ENCODE peak calls at places on chromosomes 16 and 17, in eight cellular contexts. D is cardiac muscle cell; S is heart right ventricle; J is psoas muscle; W is breast epithelium; P is stomach; I is lung; Z is CD8-positive, alpha-beta T cell. X is an unnamed sample. For H3K27me3, the result is how much of the 10 kb centered on the place peaks cover.

GRCh38 chr17:59365383-59365981 is 34.0 kb downstream of the YPEL2 start:
- DNase-seq in S (no peak), J (no peak), P (no peak), W (no peak), Z (peak), I (no peak), D (peak), X (peak)

GRCh38 chr16:23687034-23687808 is 8.5 kb downstream of the PLK1 start:
- DNase-seq in S (no peak), D (no peak), W (no peak), J (no peak), I (no peak), Z (no peak), P (no peak), X (no peak)

GRCh38 chr16:29820271-29820701 is at the start of gene MVP:
- DNase-seq in Z (peak), W (peak), I (peak), P (peak), D (no peak), J (peak), S (peak), X (peak)

GRCh38 chr17:58593121-58593520 is 78.7 kb upstream of the MTMR4 start:
- DNase-seq in I (no peak), Z (no peak), W (no peak), D (no peak), J (no peak), P (no peak), S (no peak), X (no peak)

GRCh38 chr16:15775209-15775608 is 81.6 kb downstream of the MYH11 start:
- DNase-seq in P (no peak), J (no peak), W (no peak), S (no peak), Z (no peak), I (no peak), D (no peak), X (no peak)

GRCh38 chr16:10033561-10033960 is 148.7 kb downstream of the GRIN2A start:
- DNase-seq in W (no peak), J (no peak), Z (no peak), P (no peak), D (no peak), I (no peak), S (no peak), X (no peak)

GRCh38 chr17:41442772-41443171 is 2.0 kb upstream of the KRT38 start:
- DNase-seq in S (no peak), D (no peak), W (no peak), Z (no peak), I (no peak), J (no peak), P (no peak), X (no peak)

GRCh38 chr17:34562387-34562786 is 17.0 kb upstream of the TMEM132E start:
- DNase-seq in Z (no peak), D (no peak), I (no peak), S (no peak), J (no peak), P (no peak), W (no peak), X (no peak)

GRCh38 chr17:78112508-78113471 is 15.8 kb downstream of the TMC6 start:
- DNase-seq in P (peak), I (peak), Z (peak), S (peak), W (peak), D (peak), J (peak), X (peak)

GRCh38 chr17:9924735-9925191 is 19.7 kb upstream of the RCVRN start:
- DNase-seq in Z (no peak), J (no peak), I (no peak), D (peak), P (no peak), W (no peak), S (no peak), X (no peak)

GRCh38 chr17:66522591-66523272 is 220.3 kb downstream of the PRKCA start:
- DNase-seq in S (no peak), Z (no peak), W (no peak), J (no peak), D (no peak), I (no peak), P (no peak), X (peak)

GRCh38 chr17:69111794-69112193 is 29.9 kb downstream of the ABCA6 start:
- DNase-seq in D (no peak), S (no peak), J (no peak), P (no peak), W (no peak), I (no peak), Z (no peak), X (no peak)

GRCh38 chr16:57023541-57024249 is 34.3 kb downstream of the NLRC5 start:
- DNase-seq in S (no peak), D (no peak), W (no peak), I (no peak), P (no peak), Z (peak), J (no peak), X (no peak)

GRCh38 chr17:1000597-1001490 is 3.9 kb downstream of the TIMM22 start:
- DNase-seq in W (no peak), D (peak), I (no peak), S (no peak), J (no peak), Z (no peak), P (peak), X (no peak)

GRCh38 chr16:84996365-84996764 is 15.0 kb downstream of the ZDHHC7 start:
- DNase-seq in W (no peak), D (no peak), P (no peak), J (no peak), S (no peak), Z (no peak), I (no peak), X (no peak)

GRCh38 chr17:27778193-27778592 is 22.1 kb downstream of the NOS2 start:
- DNase-seq in I (no peak), S (no peak), W (no peak), P (no peak), J (no peak), Z (no peak), D (no peak), X (no peak)

GRCh38 chr16:71249399-71249798 is 18.9 kb upstream of the HYDIN start:
- DNase-seq in D (no peak), W (no peak), Z (no peak), I (no peak), P (no peak), S (no peak), J (no peak), X (no peak)

GRCh38 chr16:57781741-57782606 is 20.3 kb downstream of the KIFC3 start:
- DNase-seq in J (peak), I (no peak), P (no peak), W (no peak), Z (no peak), D (no peak), S (no peak), X (no peak)

GRCh38 chr16:383326-384020 is 1.7 kb upstream of the PGAP6 start:
- DNase-seq in Z (peak), I (no peak), W (no peak), P (peak), J (no peak), D (peak), S (peak), X (no peak)

GRCh38 chr17:2025622-2026309 is 632 bp upstream of the RTN4RL1 start:
- DNase-seq in P (peak), Z (peak), I (peak), W (peak), J (peak), D (peak), S (peak), X (peak)

GRCh38 chr17:61641084-61641483 is 50.1 kb upstream of the NACA2 start:
- DNase-seq in S (no peak), P (no peak), W (no peak), I (no peak), J (no peak), Z (no peak), D (no peak), X (no peak)

GRCh38 chr16:11234884-11235702 is 20.9 kb downstream of the SOCS1 start:
- DNase-seq in J (no peak), D (no peak), W (no peak), Z (no peak), S (no peak), P (no peak), I (no peak), X (no peak)

GRCh38 chr16:75196826-75197225 is 10.1 kb downstream of the CTRB2 start:
- DNase-seq in D (no peak), S (no peak), P (peak), I (no peak), J (no peak), W (no peak), Z (no peak), X (peak)

GRCh38 chr17:75475144-75475835 is 18.9 kb downstream of the TMEM94 start:
- DNase-seq in P (no peak), Z (no peak), I (no peak), J (no peak), W (no peak), D (no peak), S (no peak), X (no peak)

GRCh38 chr17:41691031-41691777 is 2.5 kb downstream of the EIF1 start:
- DNase-seq in P (no peak), D (no peak), J (no peak), W (no peak), I (no peak), S (no peak), Z (no peak), X (no peak)

GRCh38 chr16:48156790-48157209 is 1.0 kb upstream of the ABCC12 start:
- DNase-seq in D (peak), W (peak), J (peak), S (peak), I (peak), P (peak), Z (peak), X (peak)

GRCh38 chr16:49592507-49593422 is 219.2 kb downstream of the C16orf78 start:
- DNase-seq in D (peak), P (peak), S (no peak), W (no peak), Z (peak), J (no peak), I (no peak), X (no peak)

GRCh38 chr16:85832578-85833539 is 33.4 kb downstream of the COX4I1 start:
- DNase-seq in P (no peak), Z (no peak), S (no peak), D (no peak), W (no peak), J (no peak), I (no peak), X (no peak)

GRCh38 chr17:81025065-81025751 is 9.7 kb upstream of the BAIAP2 start:
- DNase-seq in S (no peak), P (no peak), I (peak), J (peak), W (no peak), Z (no peak), D (no peak), X (no peak)

GRCh38 chr17:32388613-32389459 is 38.9 kb downstream of the ZNF207 start:
- DNase-seq in P (no peak), I (no peak), J (no peak), D (no peak), Z (no peak), W (no peak), S (no peak), X (no peak)

GRCh38 chr16:50635505-50636392 is 45.4 kb downstream of the SNX20 start:
- DNase-seq in J (no peak), S (no peak), I (no peak), D (no peak), P (no peak), W (no peak), Z (no peak), X (no peak)

GRCh38 chr17:60562421-60562820 is 36.4 kb upstream of the APPBP2 start:
- DNase-seq in I (no peak), J (no peak), D (no peak), S (no peak), P (no peak), W (no peak), Z (no peak), X (no peak)

GRCh38 chr17:50165867-50166517 is at the start of gene SGCA:
- DNase-seq in Z (no peak), W (no peak), I (no peak), D (peak), P (no peak), J (peak), S (peak), X (no peak)
- H3K4me3 ChIP-seq in Z (no peak), W (peak), I (no peak), D (peak), P (no peak), J (peak), S (peak), X (no peak)

GRCh38 chr17:4156750-4157381 is 13.9 kb downstream of the CYB5D2 start:
- DNase-seq in I (no peak), P (no peak), Z (no peak), J (no peak), W (no peak), S (no peak), D (no peak), X (no peak)
- TF ChIP-seq CTCF in I (no peak), P (no peak), Z (no peak), J (peak), W (no peak), S (no peak), D (no peak), X (no peak)

GRCh38 chr17:79174193-79174765 is 99.7 kb downstream of the ENGASE start:
- DNase-seq in S (no peak), Z (no peak), P (no peak), D (no peak), W (no peak), J (no peak), I (no peak), X (no peak)

GRCh38 chr17:79177877-79178276 is 103.3 kb downstream of the ENGASE start:
- DNase-seq in W (no peak), P (no peak), J (no peak), S (no peak), I (no peak), D (no peak), Z (no peak), X (no peak)

GRCh38 chr17:79171152-79171551 is 96.5 kb downstream of the ENGASE start:
- DNase-seq in Z (no peak), W (no peak), P (no peak), I (no peak), S (no peak), D (no peak), J (no peak), X (no peak)

GRCh38 chr17:79176792-79177601 is 102.4 kb downstream of the ENGASE start:
- DNase-seq in I (no peak), J (no peak), Z (no peak), W (no peak), S (no peak), D (no peak), P (no peak), X (no peak)

DNA sequence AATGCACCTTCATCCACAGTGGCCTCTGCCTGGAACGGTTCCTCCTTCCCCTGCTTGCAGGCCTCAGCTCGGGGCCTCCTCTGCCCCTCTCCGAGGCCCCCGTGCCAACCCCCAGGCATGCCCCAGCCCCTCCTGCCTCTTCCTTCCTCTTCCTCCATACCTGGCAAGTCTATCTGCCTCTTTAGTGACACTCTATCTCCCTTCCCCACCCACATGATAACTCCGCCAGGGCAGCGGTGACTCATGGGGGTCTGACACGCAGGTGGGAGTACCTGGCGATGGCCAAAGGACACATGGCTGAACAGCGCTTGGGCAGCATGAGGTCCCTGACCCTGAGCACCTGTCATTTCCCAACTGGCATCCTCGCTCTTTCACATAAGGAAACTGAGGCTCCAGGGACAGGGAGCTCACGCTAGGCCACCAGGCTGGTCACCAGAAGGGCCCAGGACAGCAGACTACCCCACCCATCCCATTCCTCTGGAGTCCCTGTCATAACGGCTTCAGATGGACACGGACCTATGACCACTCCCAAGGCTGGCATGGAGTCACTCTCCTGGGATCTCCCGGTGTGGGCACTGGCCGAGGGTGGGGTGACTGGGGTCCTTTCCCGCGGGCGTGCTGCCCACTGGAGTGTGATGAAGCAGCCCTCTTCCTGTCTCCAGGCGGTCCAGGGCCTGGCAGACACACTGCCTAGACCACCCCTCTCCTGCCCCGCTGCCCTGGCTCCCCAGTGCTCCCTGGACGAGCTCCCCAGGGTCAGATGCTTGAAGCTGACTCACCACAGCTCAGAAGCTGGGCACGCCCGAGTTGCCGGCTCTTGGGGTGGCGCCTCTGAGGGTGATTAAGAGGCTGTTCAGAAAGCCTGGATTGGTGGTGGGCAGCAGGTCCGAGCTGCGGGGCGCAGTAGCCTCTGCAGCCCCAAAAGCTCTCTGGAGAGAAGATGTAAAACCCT is 100.6 kb downstream of the ENGASE start:
- DNase-seq in D (no peak), P (no peak), S (no peak), Z (no peak), W (no peak), J (no peak), I (no peak), X (no peak)
- H3K27me3 ChIP-seq in D (under half), P (under half), S (under half), Z (under half), W (half or more), J (under half), I (under half), X (under half)

GRCh38 chr17:43129671-43130010 is 4.5 kb upstream of the BRCA1 start:
- DNase-seq in P (no peak), Z (no peak), I (no peak), W (no peak), J (no peak), D (no peak), S (no peak), X (no peak)
- H3K4me3 ChIP-seq in P (peak), Z (no peak), I (no peak), W (no peak), J (peak), D (no peak), S (no peak), X (no peak)

X was measured in uterus.